ENCODE peak calls at places on chromosomes 16 and 17, in eight cellular contexts. W is OCI-LY7, P is cardiac muscle cell, Q is GM23248, L is heart left ventricle, X is hepatocyte, D is iPS DF 6.9, G is adrenal gland. M is an unnamed sample. For H3K36me3, the result is how much of the 10 kb centered on the place peaks cover.

GRCh38 chr17:30263552-30264333 is 28.0 kb downstream of the BLMH start:
- DNase-seq in G (no peak), X (no peak), L (no peak), D (no peak), P (peak), W (no peak), Q (peak), M (no peak)

GRCh38 chr17:59347975-59348391 is 16.5 kb downstream of the YPEL2 start:
- DNase-seq in Q (no peak), L (no peak), W (no peak), G (no peak), P (no peak), X (no peak), D (no peak), M (no peak)

GRCh38 chr16:24253192-24253591 is 2.9 kb upstream of the CACNG3 start:
- DNase-seq in L (no peak), G (peak), W (peak), D (peak), P (peak), Q (peak), X (peak), M (no peak)

GRCh38 chr17:75102385-75102821 is 7.4 kb upstream of the ARMC7 start:
- DNase-seq in G (no peak), W (peak), P (no peak), D (no peak), Q (no peak), L (no peak), X (no peak), M (no peak)

GRCh38 chr17:39872700-39873099 is 4.7 kb downstream of the ZPBP2 start:
- DNase-seq in G (no peak), P (no peak), W (no peak), L (no peak), X (no peak), Q (peak), D (no peak), M (no peak)

GRCh38 chr16:53372942-53373871 is 61.1 kb upstream of the RBL2 start:
- DNase-seq in W (no peak), G (no peak), D (no peak), Q (no peak), P (peak), X (no peak), L (peak), M (no peak)

GRCh38 chr16:85394511-85395206 is 218.5 kb upstream of the GSE1 start:
- DNase-seq in P (no peak), W (peak), D (no peak), Q (no peak), G (no peak), L (peak), X (no peak), M (no peak)

GRCh38 chr17:27554152-27554551 is 76.8 kb upstream of the LGALS9 start:
- DNase-seq in X (no peak), Q (no peak), P (peak), L (no peak), D (no peak), G (no peak), W (no peak), M (no peak)

GRCh38 chr17:27654654-27655524 is 23.9 kb downstream of the LGALS9 start:
- DNase-seq in P (peak), G (peak), Q (peak), L (peak), X (peak), D (peak), W (peak), M (no peak)

GRCh38 chr16:8848939-8849391 is 19.8 kb downstream of the CARHSP1 start:
- DNase-seq in G (peak), P (no peak), L (no peak), D (no peak), W (no peak), Q (peak), X (no peak), M (no peak)

GRCh38 chr16:55955845-55956244 is 80.7 kb upstream of the CES5A start:
- DNase-seq in G (peak), X (no peak), P (no peak), D (no peak), W (no peak), L (peak), Q (no peak), M (no peak)

GRCh38 chr17:64097196-64097936 is 32.6 kb downstream of the ERN1 start:
- DNase-seq in P (no peak), W (no peak), L (no peak), Q (peak), X (no peak), G (no peak), D (no peak), M (no peak)

GRCh38 chr16:86091976-86092375 is 193.0 kb downstream of the IRF8 start:
- DNase-seq in D (no peak), W (no peak), Q (no peak), X (no peak), G (no peak), P (no peak), L (no peak), M (no peak)

GRCh38 chr16:10961231-10961630 is 16.9 kb downstream of the CLEC16A start:
- DNase-seq in D (no peak), W (no peak), L (no peak), X (peak), Q (peak), P (no peak), G (peak), M (no peak)

GRCh38 chr16:70520612-70521297 is 2.6 kb downstream of the COG4 start:
- DNase-seq in G (no peak), W (no peak), X (no peak), L (no peak), Q (peak), D (no peak), P (no peak), M (no peak)

GRCh38 chr17:58556833-58557250 is 42.4 kb upstream of the MTMR4 start:
- DNase-seq in X (no peak), G (no peak), P (no peak), Q (no peak), D (no peak), W (peak), L (no peak), M (no peak)

GRCh38 chr17:7307686-7308624 is 527 bp downstream of the EIF5A start:
- DNase-seq in P (peak), X (peak), G (peak), D (no peak), L (peak), Q (peak), W (peak), M (no peak)

GRCh38 chr17:43868236-43868994 is 21.4 kb downstream of the CD300LG start:
- DNase-seq in D (no peak), W (no peak), G (no peak), L (no peak), P (no peak), Q (no peak), X (no peak), M (no peak)

GRCh38 chr17:69501591-69502468 is 87.3 kb downstream of the MAP2K6 start:
- DNase-seq in D (no peak), Q (peak), L (no peak), W (peak), X (peak), G (no peak), P (peak), M (peak)

GRCh38 chr16:23369416-23369815 is 67.3 kb downstream of the SCNN1B start:
- DNase-seq in L (no peak), W (no peak), Q (no peak), P (no peak), D (no peak), G (no peak), X (no peak), M (no peak)

GRCh38 chr17:6610011-6610410 is 30.5 kb downstream of the KIAA0753 start:
- DNase-seq in Q (no peak), X (no peak), P (no peak), G (no peak), L (no peak), D (no peak), W (no peak), M (no peak)

GRCh38 chr16:14455577-14455976 is 174.5 kb downstream of the PARN start:
- DNase-seq in W (no peak), G (no peak), D (no peak), X (peak), P (peak), L (no peak), Q (peak), M (no peak)

GRCh38 chr17:16322636-16323035 is 30.6 kb downstream of the CENPV start:
- DNase-seq in W (no peak), L (no peak), D (no peak), X (no peak), P (no peak), G (no peak), Q (peak), M (no peak)

GRCh38 chr17:7001562-7001961 is 5.7 kb downstream of the ALOX12 start:
- DNase-seq in P (no peak), W (no peak), G (no peak), Q (peak), D (no peak), L (no peak), X (no peak), M (no peak)

GRCh38 chr16:30005341-30006094 is 5.3 kb downstream of the DOC2A start:
- DNase-seq in Q (peak), X (peak), W (peak), L (peak), P (peak), D (no peak), G (peak), M (no peak)

DNA sequence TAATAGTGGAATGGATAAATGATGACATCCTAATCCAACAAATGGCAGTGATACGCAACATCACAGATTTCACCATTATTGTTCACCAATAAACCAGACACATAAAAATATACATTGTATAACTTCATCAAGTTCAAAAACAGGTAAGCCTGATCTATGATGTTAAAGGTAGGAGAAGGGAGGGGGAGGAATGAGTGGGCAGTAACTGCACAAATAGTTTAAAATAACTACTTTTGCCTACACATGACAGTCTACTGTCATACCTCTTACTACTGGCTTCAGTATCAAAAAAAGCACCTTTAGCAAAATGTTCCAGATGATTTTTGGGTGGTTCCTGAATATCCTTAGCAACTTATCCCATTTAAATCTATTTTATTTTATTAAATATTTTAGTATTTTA is 28.8 kb downstream of the CHCT1 start:
- DNase-seq in L (no peak), P (no peak), D (no peak), W (no peak), G (no peak), X (no peak), Q (no peak), M (no peak)
- H3K36me3 ChIP-seq in L (half or more), P (half or more), D (under half), W (half or more), G (under half), X (under half), Q (half or more), M (under half)

DNA sequence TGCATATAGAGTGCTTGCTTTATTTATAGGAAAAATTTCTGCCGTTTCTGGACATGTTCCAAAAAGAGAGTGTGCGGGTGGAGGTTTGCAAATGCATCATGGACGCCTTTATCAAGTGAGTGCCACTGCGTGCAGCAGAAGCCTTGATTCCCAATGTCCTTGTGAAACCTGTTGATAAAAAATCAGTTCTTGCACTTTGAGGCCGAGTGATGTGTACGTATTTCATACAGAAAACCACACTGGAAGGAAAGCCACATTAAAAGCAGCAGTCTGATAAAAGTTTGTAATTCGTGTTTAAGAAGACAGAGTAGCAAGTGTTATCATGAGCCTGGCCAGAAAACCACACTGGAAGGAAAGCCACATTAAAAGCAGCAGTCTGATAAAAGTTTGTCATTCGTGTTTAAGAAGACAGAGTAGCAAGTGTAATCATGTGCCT is 78.0 kb downstream of the KNOP1 start:
- DNase-seq in P (no peak), X (no peak), Q (no peak), L (no peak), D (no peak), W (no peak), G (no peak), M (no peak)
- H3K36me3 ChIP-seq in P (under half), X (under half), Q (under half), L (under half), D (under half), W (under half), G (under half), M (under half)

GRCh38 chr16:19548144-19548543 is 7.4 kb upstream of the VPS35L start:
- DNase-seq in W (no peak), L (no peak), D (no peak), G (no peak), P (no peak), X (no peak), Q (no peak), M (no peak)

GRCh38 chr16:19540241-19540970 is 15.1 kb upstream of the VPS35L start:
- DNase-seq in D (no peak), G (no peak), X (no peak), Q (no peak), P (no peak), L (no peak), W (no peak), M (no peak)

GRCh38 chr16:19542138-19542821 is 13.2 kb upstream of the VPS35L start:
- DNase-seq in W (no peak), P (no peak), D (no peak), X (peak), L (no peak), Q (no peak), G (no peak), M (no peak)
- H3K36me3 ChIP-seq in W (half or more), P (half or more), D (under half), X (under half), L (half or more), Q (under half), G (under half), M (under half)

DNA sequence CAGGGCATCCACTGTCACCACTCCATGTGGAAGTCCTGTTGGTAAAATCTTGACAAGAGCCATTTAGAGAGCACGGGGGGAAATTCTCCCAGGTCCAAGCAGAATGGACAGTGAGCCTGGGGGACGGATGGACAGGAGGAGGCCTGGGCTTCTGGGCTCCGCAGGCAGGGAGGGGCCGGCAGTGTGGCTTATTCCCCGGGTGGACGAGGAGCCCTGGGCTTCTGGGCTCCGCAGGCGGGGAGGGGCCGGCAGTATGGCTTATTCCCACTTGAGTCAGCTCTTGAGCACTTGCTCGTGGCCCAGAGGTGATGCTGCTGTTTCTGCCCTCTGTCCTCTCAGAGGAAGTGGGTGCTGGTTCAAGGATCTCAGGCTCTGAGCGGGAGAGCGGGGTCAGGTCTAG is 22.2 kb upstream of the RPL13 start:
- DNase-seq in D (no peak), X (no peak), G (no peak), W (no peak), L (no peak), P (no peak), Q (no peak), M (no peak)
- H3K36me3 ChIP-seq in D (under half), X (under half), G (under half), W (half or more), L (half or more), P (under half), Q (under half), M (under half)

GRCh38 chr16:75519175-75519574 is 16.7 kb downstream of the CHST5 start:
- DNase-seq in W (no peak), X (no peak), P (no peak), D (no peak), Q (no peak), G (no peak), L (no peak), M (no peak)

GRCh38 chr16:75514296-75514695 is 19.1 kb upstream of the CHST6 start:
- DNase-seq in G (no peak), X (no peak), W (no peak), Q (no peak), D (no peak), L (no peak), P (no peak), M (no peak)
- H3K36me3 ChIP-seq in G (under half), X (under half), W (under half), Q (under half), D (under half), L (under half), P (under half), M (under half)

GRCh38 chr16:20849587-20850390 is 43.5 kb downstream of the REXO5 start:
- DNase-seq in Q (peak), P (peak), X (peak), G (peak), L (peak), D (peak), W (peak), M (no peak)

GRCh38 chr16:20847577-20847976 is 41.2 kb downstream of the REXO5 start:
- DNase-seq in G (no peak), X (no peak), L (no peak), Q (no peak), W (no peak), P (no peak), D (no peak), M (no peak)

GRCh38 chr16:20844054-20844453 is 37.7 kb downstream of the REXO5 start:
- DNase-seq in P (no peak), G (no peak), L (no peak), W (no peak), X (no peak), D (no peak), Q (no peak), M (no peak)

GRCh38 chr16:20844588-20844987 is 38.3 kb downstream of the REXO5 start:
- DNase-seq in P (no peak), Q (no peak), W (no peak), X (no peak), G (no peak), L (no peak), D (no peak), M (no peak)

GRCh38 chr16:20846030-20846429 is 39.7 kb downstream of the REXO5 start:
- DNase-seq in W (no peak), Q (no peak), X (no peak), L (peak), P (no peak), G (no peak), D (no peak), M (no peak)
- H3K36me3 ChIP-seq in W (half or more), Q (under half), X (under half), L (under half), P (under half), G (under half), D (under half), M (under half)

DNA sequence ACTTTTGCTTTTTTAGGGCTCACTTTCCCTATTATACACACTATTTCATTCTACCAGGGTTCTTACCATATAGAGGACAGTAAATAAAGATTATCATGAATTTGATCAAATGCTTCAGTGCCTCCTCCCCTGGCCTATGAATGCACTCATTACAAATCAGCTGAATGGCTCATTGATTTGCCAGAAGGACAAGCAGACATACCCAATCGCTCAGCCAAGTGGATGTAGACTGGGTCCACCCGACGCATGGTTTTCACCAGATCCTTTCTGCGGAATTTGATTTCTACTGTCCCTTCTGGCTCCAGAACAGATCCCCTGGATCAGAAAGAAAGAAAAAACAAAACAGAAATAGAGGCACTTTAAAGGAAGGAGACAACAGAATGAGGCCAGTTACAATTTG is 162.6 kb downstream of the AATF start:
- DNase-seq in X (no peak), L (no peak), Q (no peak), G (no peak), P (no peak), W (no peak), D (no peak), M (no peak)
- H3K36me3 ChIP-seq in X (under half), L (half or more), Q (under half), G (under half), P (under half), W (half or more), D (under half), M (under half)

M was measured in kidney epithelial cell.